ENCODE peak calls at places on chromosome 17, in eight cellular contexts. R, V, P, S, L, H, M and Y are unnamed samples.

GRCh38 chr17:5516060-5516792 is 29.9 kb downstream of the MIS12 start:
- DNase-seq in R (no peak), V (peak), P (no peak), S (no peak), L (no peak), H (peak), M (peak), Y (no peak)

GRCh38 chr17:45021607-45022287 is 29.7 kb downstream of the DCAKD start:
- DNase-seq in R (peak), V (peak), P (peak), S (peak), L (peak), H (peak), M (no peak), Y (peak)

GRCh38 chr17:57293077-57293476 is 36.8 kb downstream of the MSI2 start:
- DNase-seq in R (no peak), V (peak), P (no peak), S (no peak), L (peak), H (peak), M (peak), Y (no peak)

GRCh38 chr17:37206299-37206698 is 169.5 kb upstream of the C17orf78 start:
- DNase-seq in R (no peak), V (no peak), P (no peak), S (no peak), L (no peak), H (no peak), M (no peak), Y (no peak)

GRCh38 chr17:69314246-69315030 is 12.5 kb downstream of the ABCA5 start:
- DNase-seq in R (no peak), V (no peak), P (no peak), S (no peak), L (no peak), H (no peak), M (no peak), Y (no peak)

GRCh38 chr17:42153919-42154491 is 784 bp downstream of the RAB5C start:
- DNase-seq in R (no peak), V (peak), P (peak), S (no peak), L (no peak), H (peak), M (no peak), Y (no peak)

GRCh38 chr17:5500247-5500803 is 14.0 kb downstream of the MIS12 start:
- DNase-seq in R (peak), V (no peak), P (no peak), S (no peak), L (no peak), H (peak), M (no peak), Y (no peak)

GRCh38 chr17:38329808-38330730 is 13.7 kb downstream of the GPR179 start:
- DNase-seq in R (no peak), V (no peak), P (no peak), S (no peak), L (no peak), H (no peak), M (no peak), Y (no peak)

GRCh38 chr17:61744804-61745203 is 118.5 kb downstream of the BRIP1 start:
- DNase-seq in R (no peak), V (no peak), P (no peak), S (no peak), L (no peak), H (no peak), M (no peak), Y (no peak)

GRCh38 chr17:39603304-39604016 is 4.3 kb downstream of the NEUROD2 start:
- DNase-seq in R (no peak), V (no peak), P (peak), S (no peak), L (no peak), H (no peak), M (no peak), Y (no peak)

GRCh38 chr17:46785696-46786095 is 32.8 kb downstream of the WNT3 start:
- DNase-seq in R (no peak), V (no peak), P (no peak), S (no peak), L (no peak), H (peak), M (no peak), Y (no peak)

GRCh38 chr17:72338847-72339790 is 218.3 kb downstream of the SOX9 start:
- DNase-seq in R (no peak), V (peak), P (no peak), S (no peak), L (peak), H (peak), M (no peak), Y (no peak)

GRCh38 chr17:40361063-40361924 is 3.2 kb downstream of the GJD3 start:
- DNase-seq in R (peak), V (no peak), P (no peak), S (no peak), L (no peak), H (no peak), M (no peak), Y (no peak)

GRCh38 chr17:77378318-77379064 is 237.7 kb downstream of the SEC14L1 start:
- DNase-seq in R (no peak), V (no peak), P (no peak), S (no peak), L (no peak), H (no peak), M (no peak), Y (no peak)

GRCh38 chr17:49821916-49822315 is 26.0 kb downstream of the TAC4 start:
- DNase-seq in R (no peak), V (no peak), P (no peak), S (no peak), L (no peak), H (no peak), M (no peak), Y (no peak)

GRCh38 chr17:61128671-61129115 is 270.9 kb upstream of the TBX2 start:
- DNase-seq in R (no peak), V (no peak), P (no peak), S (no peak), L (no peak), H (no peak), M (no peak), Y (no peak)

GRCh38 chr17:50663812-50664374 is 29.2 kb downstream of the ABCC3 start:
- DNase-seq in R (no peak), V (peak), P (no peak), S (no peak), L (no peak), H (no peak), M (no peak), Y (peak)

GRCh38 chr17:45650601-45651000 is 133.5 kb upstream of the CRHR1 start:
- DNase-seq in R (no peak), V (no peak), P (no peak), S (no peak), L (no peak), H (peak), M (no peak), Y (no peak)

GRCh38 chr17:78284146-78284545 is 52.7 kb downstream of the TMEM235 start:
- DNase-seq in R (no peak), V (no peak), P (no peak), S (no peak), L (no peak), H (peak), M (no peak), Y (no peak)

GRCh38 chr17:39327109-39327508 is 74.3 kb downstream of the FBXL20 start:
- DNase-seq in R (no peak), V (no peak), P (no peak), S (no peak), L (no peak), H (no peak), M (no peak), Y (no peak)

GRCh38 chr17:34736611-34737010 is 157.2 kb downstream of the TMEM132E start:
- DNase-seq in R (no peak), V (no peak), P (no peak), S (no peak), L (no peak), H (no peak), M (no peak), Y (no peak)

GRCh38 chr17:57572062-57572461 is 173.0 kb downstream of the CCDC182 start:
- DNase-seq in R (no peak), V (no peak), P (no peak), S (no peak), L (no peak), H (no peak), M (no peak), Y (no peak)

GRCh38 chr17:2634361-2634960 is 41.0 kb downstream of the PAFAH1B1 start:
- DNase-seq in R (no peak), V (no peak), P (no peak), S (no peak), L (no peak), H (peak), M (peak), Y (no peak)

GRCh38 chr17:42286411-42287295 is 1.6 kb upstream of the STAT5A start:
- DNase-seq in R (no peak), V (no peak), P (no peak), S (no peak), L (peak), H (no peak), M (no peak), Y (peak)

GRCh38 chr17:69819316-69820087 is 255.5 kb upstream of the KCNJ16 start:
- DNase-seq in R (no peak), V (no peak), P (no peak), S (no peak), L (no peak), H (no peak), M (no peak), Y (no peak)

GRCh38 chr17:29085223-29085622 is 42.3 kb downstream of the PIPOX start:
- DNase-seq in R (no peak), V (no peak), P (no peak), S (no peak), L (no peak), H (no peak), M (no peak), Y (no peak)

GRCh38 chr17:56596741-56597494 is 3.4 kb downstream of the NOG start:
- DNase-seq in R (no peak), V (no peak), P (no peak), S (no peak), L (no peak), H (no peak), M (no peak), Y (no peak)

GRCh38 chr17:50200447-50201225 is 795 bp downstream of the COL1A1 start:
- DNase-seq in R (peak), V (peak), P (peak), S (peak), L (peak), H (peak), M (no peak), Y (peak)

GRCh38 chr17:35796942-35797341 is 1.5 kb upstream of the MMP28 start:
- DNase-seq in R (no peak), V (no peak), P (no peak), S (no peak), L (no peak), H (no peak), M (no peak), Y (no peak)

GRCh38 chr17:76191891-76192290 is 48.4 kb downstream of the RNF157 start:
- DNase-seq in R (no peak), V (no peak), P (peak), S (no peak), L (no peak), H (no peak), M (no peak), Y (no peak)

GRCh38 chr17:82775033-82775823 is 23.4 kb downstream of the TBCD start:
- DNase-seq in R (peak), V (peak), P (no peak), S (no peak), L (peak), H (peak), M (no peak), Y (peak)

GRCh38 chr17:80008383-80008840 is 27.3 kb downstream of the TBC1D16 start:
- DNase-seq in R (peak), V (peak), P (peak), S (peak), L (peak), H (peak), M (peak), Y (peak)

GRCh38 chr17:9475259-9475658 is 100.4 kb downstream of the STX8 start:
- DNase-seq in R (no peak), V (no peak), P (no peak), S (no peak), L (no peak), H (no peak), M (no peak), Y (peak)

GRCh38 chr17:21376835-21377690 is 906 bp downstream of the KCNJ12 start:
- DNase-seq in R (no peak), V (no peak), P (no peak), S (no peak), L (no peak), H (peak), M (no peak), Y (no peak)

GRCh38 chr17:45284176-45285140 is 22.6 kb upstream of the SPATA32 start:
- DNase-seq in R (no peak), V (no peak), P (peak), S (no peak), L (no peak), H (peak), M (peak), Y (peak)